ENCODE peak calls at places on chromosomes 12 and 14, in five cellular contexts. A, P, B, D and T are unnamed samples.

GRCh38 chr14:78674820-78675219 is 504.6 kb downstream of the NRXN3 start:
- DNase-seq in A (no peak), P (no peak), B (no peak), D (no peak), T (no peak)

GRCh38 chr12:59322473-59322872 is 273.4 kb upstream of the SLC16A7 start:
- DNase-seq in A (peak), P (no peak), B (peak), D (no peak), T (no peak)

GRCh38 chr12:62214847-62215246 is 45.4 kb upstream of the USP15 start:
- DNase-seq in A (no peak), P (no peak), B (no peak), D (no peak), T (no peak)

GRCh38 chr14:22070119-22070982 is 396.7 kb upstream of the OR4E1 start:
- DNase-seq in A (no peak), P (no peak), B (no peak), D (peak), T (peak)

GRCh38 chr12:131509706-131510105 is 201.2 kb upstream of the SFSWAP start:
- DNase-seq in A (no peak), P (no peak), B (no peak), D (no peak), T (no peak)

GRCh38 chr12:90909069-90909676 is 45.8 kb downstream of the CCER1 start:
- DNase-seq in A (no peak), P (no peak), B (no peak), D (peak), T (peak)

GRCh38 chr12:104132351-104132956 is 5.6 kb downstream of the NFYB start:
- DNase-seq in A (no peak), P (no peak), B (peak), D (no peak), T (no peak)

GRCh38 chr12:69483700-69484099 is 13.5 kb downstream of the FRS2 start:
- DNase-seq in A (no peak), P (no peak), B (no peak), D (no peak), T (no peak)

GRCh38 chr14:85315891-85316290 is 214.1 kb upstream of the FLRT2 start:
- DNase-seq in A (no peak), P (no peak), B (peak), D (no peak), T (no peak)

GRCh38 chr14:22866874-22867273 is 4.7 kb upstream of the LRP10 start:
- DNase-seq in A (no peak), P (no peak), B (no peak), D (no peak), T (no peak)

GRCh38 chr14:87283547-87283946 is 709.4 kb downstream of the GALC start:
- DNase-seq in A (no peak), P (no peak), B (no peak), D (no peak), T (no peak)

GRCh38 chr12:64968989-64969819 is 144.8 kb downstream of the TBC1D30 start:
- DNase-seq in A (no peak), P (no peak), B (no peak), D (no peak), T (no peak)

GRCh38 chr12:112503521-112503920 is 84.8 kb downstream of the PTPN11 start:
- DNase-seq in A (no peak), P (no peak), B (no peak), D (no peak), T (no peak)

GRCh38 chr14:55523321-55523720 is 56.7 kb upstream of the KTN1 start:
- DNase-seq in A (no peak), P (no peak), B (no peak), D (no peak), T (no peak)